ENCODE peak calls at places on chromosomes 4 and X, in six cellular contexts. A is bronchial epithelial cell; H is CD8-positive, alpha-beta T cell; Z is astrocyte of the cerebellum; M is WERI-Rb-1; I is stomach. P is an unnamed sample.

GRCh38 chr4:1082215-1083182 is 30.9 kb downstream of the RNF212 start:
- DNase-seq in A (peak), M (no peak), I (peak), Z (peak), H (no peak), P (peak)

GRCh38 chrX:136725446-136726104 is 55.2 kb downstream of the ARHGEF6 start:
- DNase-seq in M (no peak), H (no peak), A (peak), I (no peak), Z (peak), P (peak)

GRCh38 chr4:74418063-74418670 is 26.8 kb upstream of the AREG start:
- DNase-seq in A (peak), I (no peak), H (no peak), Z (no peak), M (no peak), P (peak)

GRCh38 chr4:76652389-76652788 is 217.4 kb downstream of the SHROOM3 start:
- DNase-seq in H (no peak), A (no peak), I (no peak), Z (no peak), M (no peak), P (no peak)

GRCh38 chrX:46551494-46552128 is 6.4 kb upstream of the ZNF674 start:
- DNase-seq in Z (no peak), I (no peak), A (no peak), M (peak), H (no peak), P (peak)

GRCh38 chrX:39534949-39535348 is 562.8 kb downstream of the BCOR start:
- DNase-seq in M (no peak), A (no peak), Z (no peak), H (no peak), I (no peak), P (no peak)

GRCh38 chrX:135345328-135345645 is 36.0 kb downstream of the ETDC start:
- DNase-seq in M (no peak), H (no peak), I (peak), Z (no peak), A (peak), P (peak)

GRCh38 chrX:35380808-35381700 is 417.1 kb upstream of the MAGEB16 start:
- DNase-seq in I (no peak), H (no peak), Z (no peak), M (no peak), A (peak), P (peak)

GRCh38 chr4:154822775-154823174 is 41.7 kb downstream of the RBM46 start:
- DNase-seq in A (peak), I (no peak), Z (peak), H (no peak), M (no peak), P (peak)

GRCh38 chrX:100928660-100929613 is at the start of gene XKRX:
- DNase-seq in I (peak), H (peak), M (peak), A (peak), Z (no peak), P (no peak)

GRCh38 chr4:96352051-96352517 is 512.2 kb downstream of the PDHA2 start:
- DNase-seq in I (no peak), M (peak), H (no peak), A (peak), Z (peak), P (peak)

GRCh38 chr4:107366900-107367299 is 330.8 kb upstream of the DKK2 start:
- DNase-seq in M (no peak), I (no peak), H (no peak), A (peak), Z (no peak), P (no peak)

GRCh38 chrX:84108589-84108988 is 79.4 kb downstream of the RPS6KA6 start:
- DNase-seq in I (no peak), M (no peak), H (no peak), Z (no peak), A (no peak), P (no peak)
- H3K4me3 ChIP-seq in I (no peak), M (no peak), H (no peak), Z (no peak), A (no peak), P (no peak)

GRCh38 chrX:10598540-10598939 is 21.8 kb downstream of the MID1 start:
- DNase-seq in I (no peak), M (no peak), Z (no peak), H (no peak), A (no peak), P (no peak)

GRCh38 chrX:10603612-10604011 is 16.8 kb downstream of the MID1 start:
- DNase-seq in I (no peak), H (no peak), A (no peak), M (no peak), Z (no peak), P (no peak)

GRCh38 chrX:10600479-10600878 is 19.9 kb downstream of the MID1 start:
- DNase-seq in H (no peak), A (no peak), Z (no peak), I (no peak), M (no peak), P (no peak)

GRCh38 chrX:10602646-10603045 is 17.7 kb downstream of the MID1 start:
- DNase-seq in I (no peak), A (peak), Z (no peak), H (no peak), M (no peak), P (no peak)

GRCh38 chrX:10597871-10598270 is 22.5 kb downstream of the MID1 start:
- DNase-seq in M (peak), I (no peak), Z (no peak), A (peak), H (no peak), P (no peak)
- TF ChIP-seq CTCF in M (peak), I (no peak), Z (peak), A (peak), H (no peak), P (peak)

DNA sequence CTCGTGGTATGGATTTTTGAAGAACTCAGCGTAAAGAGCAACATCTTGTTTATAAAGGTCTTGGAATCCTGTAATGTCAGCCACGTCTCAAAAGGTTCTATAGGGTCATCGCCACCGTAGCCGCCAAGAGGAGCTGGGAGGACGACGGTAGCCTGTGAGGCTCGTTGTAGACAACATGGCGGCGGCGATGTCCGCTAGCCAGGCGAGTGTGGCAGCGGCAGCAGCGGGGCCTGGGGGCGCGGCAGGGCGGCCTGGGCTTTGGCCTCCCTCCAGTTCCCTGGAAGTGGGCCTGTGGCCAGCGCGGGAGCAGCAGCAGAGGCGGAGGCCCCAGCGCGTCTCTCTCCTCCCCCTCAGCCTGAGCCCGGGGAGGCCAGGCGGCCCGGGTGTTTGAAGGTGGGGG is 143.5 kb upstream of the PBDC1 start:
- DNase-seq in I (no peak), Z (no peak), A (no peak), M (no peak), H (no peak), P (no peak)
- H3K4me3 ChIP-seq in I (no peak), Z (no peak), A (no peak), M (no peak), H (no peak), P (no peak)

GRCh38 chr4:100093091-100093866 is 97.0 kb downstream of the DDIT4L start:
- DNase-seq in Z (peak), I (peak), A (peak), H (peak), M (peak), P (peak)

GRCh38 chr4:100098011-100098545 is 92.2 kb downstream of the DDIT4L start:
- DNase-seq in M (peak), H (no peak), A (no peak), I (no peak), Z (no peak), P (no peak)

GRCh38 chr4:100099746-100100145 is 90.5 kb downstream of the DDIT4L start:
- DNase-seq in I (no peak), H (no peak), A (no peak), Z (no peak), M (peak), P (no peak)

GRCh38 chr4:100098681-100099080 is 91.6 kb downstream of the DDIT4L start:
- DNase-seq in Z (no peak), H (no peak), A (no peak), I (no peak), M (peak), P (no peak)

GRCh38 chr4:100095729-100096595 is 94.3 kb downstream of the DDIT4L start:
- DNase-seq in Z (peak), I (peak), H (peak), A (peak), M (peak), P (peak)
- TF ChIP-seq CTCF in Z (peak), I (peak), H (peak), A (peak), M (peak), P (peak)

GRCh38 chrX:134172588-134173259 is 64.3 kb upstream of the CCDC160 start:
- DNase-seq in Z (no peak), H (peak), I (peak), A (no peak), M (no peak), P (peak)

GRCh38 chrX:134173541-134174272 is 63.3 kb upstream of the CCDC160 start:
- DNase-seq in I (no peak), Z (no peak), M (no peak), A (no peak), H (no peak), P (no peak)

GRCh38 chrX:134174273-134174660 is 62.7 kb upstream of the CCDC160 start:
- DNase-seq in Z (no peak), I (no peak), H (no peak), M (no peak), A (no peak), P (no peak)

GRCh38 chrX:134174859-134175258 is 62.1 kb upstream of the CCDC160 start:
- DNase-seq in M (no peak), Z (no peak), H (no peak), I (no peak), A (no peak), P (no peak)

GRCh38 chrX:134171661-134172587 is 65.1 kb upstream of the CCDC160 start:
- DNase-seq in I (peak), M (no peak), Z (no peak), H (peak), A (no peak), P (peak)
- H3K4me3 ChIP-seq in I (peak), M (no peak), Z (peak), H (peak), A (peak), P (peak)

GRCh38 chr4:147409350-147409749 is 71.5 kb upstream of the EDNRA start:
- DNase-seq in H (no peak), I (no peak), Z (peak), M (no peak), A (peak), P (peak)

GRCh38 chr4:147408189-147408588 is 72.7 kb upstream of the EDNRA start:
- DNase-seq in H (no peak), A (no peak), Z (no peak), M (no peak), I (no peak), P (peak)

DNA sequence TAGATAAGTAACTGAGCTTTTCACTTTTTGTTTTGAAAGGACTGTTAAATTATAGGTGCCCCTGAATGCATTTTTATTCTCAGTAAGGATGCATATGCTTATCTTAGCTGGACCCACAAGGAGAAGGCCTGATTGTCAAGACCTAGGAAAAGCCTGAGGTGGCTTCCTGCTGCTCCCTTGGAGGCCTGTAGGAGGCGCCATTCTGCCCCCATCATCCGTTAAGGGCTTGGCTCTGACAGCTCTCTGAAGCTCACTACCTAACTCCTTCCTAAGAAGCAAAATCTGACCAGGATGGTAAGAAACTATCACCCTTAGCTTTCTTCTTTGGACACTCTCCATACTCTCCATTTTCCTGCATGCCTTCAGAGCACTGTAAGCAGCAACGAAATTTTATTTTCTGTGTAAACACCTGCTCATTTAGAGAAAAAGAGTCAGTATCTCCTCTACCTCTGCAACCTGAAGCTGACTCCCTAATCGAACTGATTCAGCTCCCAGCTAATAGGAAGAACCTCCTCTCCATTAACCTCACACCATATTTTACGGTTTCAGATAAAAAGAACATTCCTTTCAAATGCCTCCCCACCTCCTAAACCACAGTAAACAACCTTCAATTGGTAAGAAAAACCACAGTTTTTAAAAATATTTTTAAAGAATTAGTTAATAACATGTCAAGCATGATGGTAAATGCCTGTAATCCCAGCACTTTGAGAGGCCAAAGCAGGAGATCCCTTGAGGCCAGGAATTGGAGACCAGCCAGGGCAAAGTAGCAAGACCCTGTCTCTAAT is 73.4 kb upstream of the EDNRA start:
- DNase-seq in M (no peak), I (no peak), A (no peak), Z (peak), H (no peak), P (peak)
- TF ChIP-seq CTCF in M (peak), I (no peak), A (peak), Z (peak), H (no peak), P (peak)

GRCh38 chr4:184588893-184589292 is 60.4 kb downstream of the CASP3 start:
- DNase-seq in Z (peak), A (no peak), H (no peak), M (no peak), I (no peak), P (peak)
- H3K4me3 ChIP-seq in Z (no peak), A (no peak), H (no peak), M (no peak), I (no peak), P (no peak)

DNA sequence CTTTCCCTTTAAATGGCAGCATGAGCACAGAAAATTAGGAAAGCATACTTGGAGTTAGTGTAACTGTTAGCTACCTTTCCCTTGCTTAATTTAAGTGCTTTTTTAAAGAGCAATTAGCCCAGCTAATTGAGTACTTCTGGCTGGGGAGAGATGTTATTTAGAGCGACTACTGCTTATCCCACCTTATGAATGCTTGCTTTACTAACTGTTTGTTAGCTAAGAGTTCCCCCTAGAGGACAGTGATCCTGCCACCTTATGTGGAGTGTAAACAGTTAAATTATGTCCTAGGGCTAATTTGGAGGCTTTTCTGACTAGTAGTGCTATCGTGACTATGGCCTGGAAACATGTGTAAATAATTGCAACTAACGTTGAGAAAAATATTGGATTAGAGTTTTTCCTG is 909.4 kb downstream of the FSTL5 start:
- DNase-seq in M (no peak), H (no peak), A (no peak), I (no peak), Z (no peak), P (no peak)
- TF ChIP-seq CTCF in M (peak), H (no peak), A (no peak), I (no peak), Z (no peak), P (no peak)

P was measured in cardiac fibroblast.